ENCODE peak calls at places on chromosomes 7 and 10, in eight cellular contexts. I, E, P, F, H, C, W and A are unnamed samples.

GRCh38 chr7:151601521-151602305 is 82.0 kb upstream of the RHEB start:
- DNase-seq in I (no peak), C (no peak), F (peak), E (no peak), H (no peak), W (no peak), P (no peak), A (peak)

GRCh38 chr10:44334621-44335184 is 50.2 kb downstream of the CXCL12 start:
- DNase-seq in I (no peak), C (no peak), W (no peak), P (no peak), E (peak), H (no peak), F (peak), A (peak)

GRCh38 chr7:112749775-112750174 is 40.4 kb downstream of the TMEM168 start:
- DNase-seq in E (no peak), H (no peak), P (no peak), F (no peak), C (no peak), I (no peak), W (no peak), A (no peak)

GRCh38 chr10:119199231-119199992 is 8.0 kb upstream of the GRK5 start:
- DNase-seq in H (peak), E (peak), P (no peak), W (peak), F (peak), I (peak), C (peak), A (peak)

GRCh38 chr7:101998904-101999236 is 181.4 kb downstream of the CUX1 start:
- DNase-seq in W (peak), F (no peak), I (no peak), H (no peak), C (peak), E (no peak), P (no peak), A (no peak)

GRCh38 chr7:96269246-96269994 is 52.5 kb downstream of the SLC25A13 start:
- DNase-seq in I (no peak), H (no peak), E (no peak), F (no peak), W (no peak), P (no peak), C (no peak), A (no peak)

GRCh38 chr7:124130-124949 is 68.0 kb upstream of the FAM20C start:
- DNase-seq in W (no peak), F (no peak), E (no peak), P (no peak), I (peak), H (no peak), C (no peak), A (no peak)

GRCh38 chr7:34041716-34042115 is 136.4 kb downstream of the BMPER start:
- DNase-seq in W (no peak), P (no peak), E (peak), C (no peak), F (peak), H (no peak), I (no peak), A (no peak)

GRCh38 chr7:120218702-120219101 is 54.3 kb upstream of the KCND2 start:
- DNase-seq in I (no peak), E (peak), F (no peak), H (peak), P (no peak), C (no peak), W (no peak), A (peak)

GRCh38 chr7:76300210-76300731 is 2.2 kb upstream of the HSPB1 start:
- DNase-seq in P (no peak), W (no peak), F (peak), C (no peak), I (no peak), H (peak), E (peak), A (peak)

GRCh38 chr10:57008189-57008588 is 647.1 kb upstream of the ZWINT start:
- DNase-seq in F (no peak), C (no peak), E (no peak), H (no peak), W (no peak), I (no peak), P (no peak), A (no peak)

GRCh38 chr10:6667679-6668270 is 87.7 kb upstream of the PRKCQ start:
- DNase-seq in E (peak), I (peak), P (peak), H (peak), F (peak), W (peak), C (peak), A (peak)

GRCh38 chr7:152647-153046 is 39.7 kb upstream of the FAM20C start:
- DNase-seq in F (no peak), I (no peak), C (no peak), W (no peak), P (no peak), E (no peak), H (no peak), A (no peak)

GRCh38 chr10:43968961-43969360 is 320.3 kb upstream of the ZNF32 start:
- DNase-seq in H (no peak), W (no peak), I (no peak), F (no peak), E (no peak), C (no peak), P (no peak), A (no peak)

GRCh38 chr10:77357611-77358010 is 280.0 kb downstream of the KCNMA1 start:
- DNase-seq in P (no peak), C (no peak), E (peak), I (no peak), W (no peak), H (no peak), F (peak), A (peak)
- H3K9ac ChIP-seq in P (no peak), C (no peak), E (no peak), I (no peak), W (peak), H (no peak), F (no peak), A (peak)

GRCh38 chr7:31788891-31789680 is 102.1 kb downstream of the PPP1R17 start:
- DNase-seq in H (no peak), F (peak), I (no peak), C (no peak), W (no peak), P (no peak), E (peak), A (no peak)
- H3K9ac ChIP-seq in H (no peak), F (no peak), I (no peak), C (no peak), W (no peak), P (no peak), E (no peak), A (no peak)

GRCh38 chr7:90347759-90348158 is 1.2 kb downstream of the GTPBP10 start:
- DNase-seq in E (no peak), W (no peak), I (no peak), C (no peak), H (no peak), F (no peak), P (no peak), A (no peak)
- H3K9ac ChIP-seq in E (no peak), W (peak), I (peak), C (no peak), H (no peak), F (no peak), P (no peak), A (peak)

GRCh38 chr7:156616269-156617202 is 24.0 kb upstream of the RNF32 start:
- DNase-seq in F (peak), H (peak), P (no peak), E (peak), I (no peak), C (peak), W (peak), A (peak)
- H3K9ac ChIP-seq in F (no peak), H (peak), P (peak), E (no peak), I (no peak), C (no peak), W (no peak), A (peak)

DNA sequence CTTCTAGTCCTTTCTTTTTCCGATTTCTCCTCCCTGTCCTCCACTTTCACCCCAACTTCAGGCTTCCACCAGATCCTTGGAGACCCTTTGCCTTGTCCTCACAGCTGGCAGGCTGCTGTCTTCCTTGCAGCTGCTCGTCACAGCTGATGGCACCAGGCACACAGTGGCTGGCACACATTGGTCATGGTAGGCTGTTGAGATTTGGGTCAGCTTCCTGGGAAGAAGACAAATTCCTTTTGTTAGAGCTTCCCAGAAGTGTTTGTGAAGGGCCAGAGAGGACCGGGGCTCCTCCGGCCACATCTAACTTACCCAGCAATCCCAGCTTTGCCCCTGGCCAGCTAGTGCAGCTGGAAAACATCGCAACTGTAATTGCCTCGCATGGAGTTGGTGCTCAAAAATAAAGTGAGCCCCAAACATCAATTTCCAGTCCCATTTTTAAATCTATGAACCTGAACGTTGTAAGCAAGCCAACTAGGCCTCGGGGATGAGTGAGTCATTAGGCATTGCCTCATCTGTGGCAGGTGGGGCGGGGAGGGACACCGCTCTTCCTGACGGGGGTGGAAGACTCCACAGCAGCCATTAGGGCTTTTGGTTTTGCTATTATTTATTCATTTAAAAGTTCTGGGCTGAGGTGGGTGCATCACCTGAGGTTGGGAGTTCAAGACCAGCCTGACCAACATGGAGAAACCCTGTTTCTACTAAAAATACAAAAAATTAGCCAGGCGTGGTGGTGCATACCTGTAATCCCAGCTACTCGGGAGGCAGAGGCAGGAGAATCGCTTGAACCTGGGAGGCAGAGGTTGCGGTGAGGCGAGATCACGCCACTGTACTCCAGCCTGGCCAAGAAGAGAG is 12.4 kb downstream of the CPA5 start:
- DNase-seq in E (peak), H (no peak), C (peak), F (peak), W (peak), I (no peak), P (no peak), A (peak)
- H3K9ac ChIP-seq in E (peak), H (no peak), C (no peak), F (peak), W (peak), I (no peak), P (no peak), A (peak)

GRCh38 chr10:113029055-113029440 is 79.0 kb downstream of the TCF7L2 start:
- DNase-seq in C (no peak), H (no peak), W (no peak), E (no peak), F (peak), P (no peak), I (no peak), A (no peak)

GRCh38 chr10:113026679-113027078 is 76.6 kb downstream of the TCF7L2 start:
- DNase-seq in E (peak), H (no peak), W (no peak), C (no peak), P (no peak), I (no peak), F (peak), A (peak)

GRCh38 chr10:113028393-113029054 is 78.5 kb downstream of the TCF7L2 start:
- DNase-seq in W (no peak), C (no peak), F (no peak), E (no peak), H (no peak), P (no peak), I (no peak), A (no peak)

GRCh38 chr10:113027230-113027573 is 77.2 kb downstream of the TCF7L2 start:
- DNase-seq in W (no peak), I (no peak), E (no peak), F (no peak), P (no peak), C (no peak), H (no peak), A (no peak)

DNA sequence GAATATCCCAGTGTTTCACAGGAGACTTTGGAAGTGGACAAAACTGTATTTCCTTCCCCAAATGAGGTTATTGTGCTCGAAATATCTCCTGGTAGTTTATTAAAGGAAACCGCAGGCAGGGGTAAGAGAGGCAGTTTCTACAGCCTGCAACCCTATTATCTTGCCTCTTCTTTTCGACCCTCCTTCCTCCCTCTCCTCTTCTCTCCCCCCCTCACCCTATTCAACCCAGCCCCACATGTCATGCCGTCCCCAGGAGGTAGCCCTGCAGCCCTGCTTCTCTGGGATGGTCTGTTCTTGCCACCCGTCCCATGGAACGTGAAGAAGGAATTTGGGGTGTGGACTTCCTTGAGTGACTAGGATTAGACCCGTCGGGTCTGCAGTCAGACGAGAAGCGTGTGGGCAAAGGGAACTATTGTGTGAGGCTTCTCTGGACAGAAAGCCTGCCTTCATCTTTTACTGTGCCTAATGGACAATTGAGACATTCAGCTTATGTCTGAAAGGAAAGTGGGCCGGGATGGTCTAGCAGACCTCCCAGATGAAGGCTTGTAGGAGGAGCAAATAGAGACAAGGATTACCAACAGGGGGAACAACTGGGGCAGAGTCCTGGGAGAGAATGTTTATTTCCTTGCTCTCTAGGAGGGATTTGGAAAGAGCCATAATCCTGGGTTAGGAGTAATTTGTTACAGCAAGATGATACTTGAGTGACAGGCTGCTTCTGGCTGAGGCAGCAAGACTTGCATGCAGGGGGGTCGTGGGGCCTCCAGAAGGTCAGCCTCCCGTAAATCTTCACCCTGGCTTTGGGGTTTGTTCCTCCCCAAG is 77.7 kb downstream of the TCF7L2 start:
- DNase-seq in C (peak), H (no peak), P (peak), E (no peak), I (no peak), F (peak), W (no peak), A (peak)
- H3K9ac ChIP-seq in C (no peak), H (no peak), P (no peak), E (no peak), I (no peak), F (no peak), W (no peak), A (peak)

DNA sequence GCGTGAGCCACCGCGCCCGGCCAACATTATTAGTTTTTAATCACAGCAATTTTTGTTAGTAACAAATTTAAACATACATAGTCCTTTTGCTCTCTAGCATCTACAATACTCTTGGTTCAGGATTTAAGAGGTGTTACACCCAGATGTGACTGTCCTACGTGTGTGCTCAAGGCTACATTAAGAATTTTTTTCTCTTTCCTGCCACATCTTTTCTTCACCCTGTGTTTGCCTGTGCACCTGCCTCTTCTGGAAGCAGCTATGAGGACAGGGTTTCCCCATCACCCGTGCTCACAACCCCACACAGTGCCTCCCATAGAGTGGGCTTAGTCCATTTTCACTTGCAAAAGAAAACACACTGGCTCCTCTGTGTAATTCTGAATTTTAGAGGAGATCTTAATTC is 186.7 kb upstream of the KLF6 start:
- DNase-seq in F (no peak), E (no peak), P (no peak), C (no peak), W (no peak), H (no peak), I (no peak), A (no peak)
- H3K9ac ChIP-seq in F (no peak), E (no peak), P (no peak), C (no peak), W (no peak), H (no peak), I (no peak), A (no peak)

GRCh38 chr10:126043389-126043788 is 147.0 kb downstream of the FANK1 start:
- DNase-seq in C (no peak), E (no peak), H (no peak), W (no peak), P (no peak), F (no peak), I (no peak), A (no peak)

GRCh38 chr10:126037946-126038345 is 141.6 kb downstream of the FANK1 start:
- DNase-seq in E (no peak), H (no peak), C (peak), I (no peak), W (no peak), F (no peak), P (no peak), A (no peak)

GRCh38 chr10:126042906-126043305 is 146.5 kb downstream of the FANK1 start:
- DNase-seq in E (no peak), I (no peak), C (no peak), P (no peak), H (no peak), W (no peak), F (no peak), A (no peak)

GRCh38 chr10:126041804-126042231 is 145.5 kb downstream of the FANK1 start:
- DNase-seq in H (peak), F (peak), P (peak), E (peak), W (peak), I (no peak), C (peak), A (no peak)

DNA sequence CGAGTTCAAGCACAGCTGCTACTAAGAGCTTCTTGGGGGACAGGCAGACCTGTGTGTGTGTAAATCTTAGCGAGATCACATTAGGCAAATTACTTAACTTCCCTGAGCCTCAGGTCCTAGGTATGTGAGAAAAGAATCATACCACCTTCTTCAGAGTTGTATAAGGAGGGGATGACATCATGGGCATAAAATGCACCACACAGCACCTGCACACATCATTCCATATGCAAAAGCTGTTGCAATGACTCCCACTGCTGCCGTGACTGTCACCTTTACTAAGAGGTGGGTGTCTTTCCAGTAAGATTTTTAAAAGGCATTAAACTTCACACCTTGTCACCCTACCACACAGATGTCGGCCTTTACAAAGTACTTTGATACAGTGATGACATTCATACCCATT is 146.0 kb downstream of the FANK1 start:
- DNase-seq in C (no peak), F (no peak), E (no peak), P (no peak), W (no peak), I (no peak), H (no peak), A (no peak)
- H3K9ac ChIP-seq in C (no peak), F (no peak), E (no peak), P (no peak), W (no peak), I (no peak), H (no peak), A (no peak)